ENCODE peak calls at places on chromosome 13, in four cellular contexts. One of them, this sample, is unnamed.

GRCh38 chr13:25171517-25172302 is at the start of gene AMER2:
- DNase-seq in GM12878: no peak
- DNase-seq in A549: no peak
- DNase-seq in K562: no peak
- DNase-seq in this sample: no peak

GRCh38 chr13:101019126-101019525 is 344.5 kb upstream of the TMTC4 start:
- DNase-seq in K562: no peak
- DNase-seq in GM12878: no peak
- DNase-seq in A549: no peak
- DNase-seq in this sample: no peak

GRCh38 chr13:114328034-114328433 is 13.7 kb downstream of the CHAMP1 start:
- DNase-seq in A549: no peak
- DNase-seq in K562: no peak
- DNase-seq in GM12878: no peak
- DNase-seq in this sample: no peak

GRCh38 chr13:92590503-92590908 is 636.1 kb upstream of the GPC6 start:
- DNase-seq in K562: no peak
- DNase-seq in A549: no peak
- DNase-seq in GM12878: no peak
- DNase-seq in this sample: no peak

GRCh38 chr13:113562866-113563265 is 21.7 kb upstream of the TFDP1 start:
- DNase-seq in GM12878: no peak
- DNase-seq in A549: no peak
- DNase-seq in K562: no peak
- DNase-seq in this sample: no peak

GRCh38 chr13:79869326-79869725 is 388.4 kb downstream of the NDFIP2 start:
- DNase-seq in K562: no peak
- DNase-seq in A549: no peak
- DNase-seq in GM12878: no peak
- DNase-seq in this sample: no peak

GRCh38 chr13:39452834-39453233 is 150.2 kb downstream of the LHFPL6 start:
- DNase-seq in GM12878: no peak
- DNase-seq in K562: no peak
- DNase-seq in A549: no peak
- DNase-seq in this sample: no peak

GRCh38 chr13:75867718-75868117 is 231.6 kb downstream of the LMO7 start:
- DNase-seq in GM12878: no peak
- DNase-seq in A549: no peak
- DNase-seq in K562: no peak
- DNase-seq in this sample: no peak

GRCh38 chr13:24605923-24606372 is 74.3 kb upstream of the ATP12A start:
- DNase-seq in K562: no peak
- DNase-seq in A549: no peak
- DNase-seq in GM12878: no peak
- DNase-seq in this sample: peak; percentile 49

GRCh38 chr13:96346846-96347367 is 257.0 kb downstream of the HS6ST3 start:
- DNase-seq in A549: no peak
- DNase-seq in K562: no peak
- DNase-seq in GM12878: no peak
- DNase-seq in this sample: no peak

GRCh38 chr13:55963934-55964333 is 1176.8 kb upstream of the PRR20A start:
- DNase-seq in K562: no peak
- DNase-seq in GM12878: no peak
- DNase-seq in A549: no peak
- DNase-seq in this sample: no peak

DNA sequence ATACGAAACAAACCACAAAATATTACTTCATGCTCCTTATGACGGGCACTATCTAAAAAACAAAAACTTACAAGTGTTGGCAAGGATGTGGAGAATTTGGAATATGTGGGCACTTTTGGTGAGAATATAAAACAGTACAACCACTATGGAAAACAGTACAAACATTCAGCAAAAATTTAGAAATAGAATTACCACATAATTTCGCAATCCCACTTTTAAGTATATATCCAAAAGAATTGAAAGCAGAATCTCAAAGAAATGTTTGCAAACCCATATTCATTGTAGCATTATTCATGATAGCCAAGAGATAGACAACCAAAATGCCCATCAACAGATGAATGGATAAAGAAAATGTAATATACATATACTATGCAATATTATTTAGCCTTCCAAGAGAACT is 1173.7 kb upstream of the PRR20A start:
- DNase-seq in A549: no peak
- DNase-seq in K562: no peak
- DNase-seq in GM12878: no peak
- DNase-seq in this sample: no peak
- TF ChIP-seq MYC in A549: no peak
- TF ChIP-seq MYC in K562: no peak
- TF ChIP-seq MYC in GM12878: no peak
- TF ChIP-seq MYC in this sample: no peak

DNA sequence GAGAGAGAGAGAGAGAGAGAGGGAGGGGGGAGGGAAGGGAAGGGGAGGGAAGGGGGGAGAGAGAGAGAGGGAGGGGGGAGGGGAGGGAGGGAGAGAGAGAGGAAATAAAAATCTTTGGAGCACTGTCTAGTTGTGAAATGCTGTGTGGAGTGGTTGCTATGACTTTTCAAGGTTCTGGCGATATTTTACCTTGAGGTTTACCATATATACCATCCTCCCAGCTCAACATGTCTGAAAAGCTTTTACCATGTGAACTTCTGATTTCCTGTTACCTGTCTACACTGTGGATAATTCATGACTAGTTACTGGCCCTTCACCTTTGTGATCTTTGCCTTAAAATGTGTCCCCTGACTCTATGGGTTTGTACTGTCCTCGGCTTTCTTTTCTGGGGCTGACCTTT is 38.2 kb downstream of the SERP2 start:
- DNase-seq in GM12878: no peak
- DNase-seq in K562: no peak
- DNase-seq in A549: no peak
- DNase-seq in this sample: no peak
- TF ChIP-seq MYC in GM12878: no peak
- TF ChIP-seq MYC in K562: no peak
- TF ChIP-seq MYC in A549: no peak
- TF ChIP-seq MYC in this sample: no peak

GRCh38 chr13:104246955-104247354 is 1180.7 kb upstream of the SLC10A2 start:
- DNase-seq in GM12878: no peak
- DNase-seq in K562: no peak
- DNase-seq in A549: no peak
- DNase-seq in this sample: no peak
- TF ChIP-seq MYC in GM12878: no peak
- TF ChIP-seq MYC in K562: no peak
- TF ChIP-seq MYC in A549: no peak
- TF ChIP-seq MYC in this sample: no peak

DNA sequence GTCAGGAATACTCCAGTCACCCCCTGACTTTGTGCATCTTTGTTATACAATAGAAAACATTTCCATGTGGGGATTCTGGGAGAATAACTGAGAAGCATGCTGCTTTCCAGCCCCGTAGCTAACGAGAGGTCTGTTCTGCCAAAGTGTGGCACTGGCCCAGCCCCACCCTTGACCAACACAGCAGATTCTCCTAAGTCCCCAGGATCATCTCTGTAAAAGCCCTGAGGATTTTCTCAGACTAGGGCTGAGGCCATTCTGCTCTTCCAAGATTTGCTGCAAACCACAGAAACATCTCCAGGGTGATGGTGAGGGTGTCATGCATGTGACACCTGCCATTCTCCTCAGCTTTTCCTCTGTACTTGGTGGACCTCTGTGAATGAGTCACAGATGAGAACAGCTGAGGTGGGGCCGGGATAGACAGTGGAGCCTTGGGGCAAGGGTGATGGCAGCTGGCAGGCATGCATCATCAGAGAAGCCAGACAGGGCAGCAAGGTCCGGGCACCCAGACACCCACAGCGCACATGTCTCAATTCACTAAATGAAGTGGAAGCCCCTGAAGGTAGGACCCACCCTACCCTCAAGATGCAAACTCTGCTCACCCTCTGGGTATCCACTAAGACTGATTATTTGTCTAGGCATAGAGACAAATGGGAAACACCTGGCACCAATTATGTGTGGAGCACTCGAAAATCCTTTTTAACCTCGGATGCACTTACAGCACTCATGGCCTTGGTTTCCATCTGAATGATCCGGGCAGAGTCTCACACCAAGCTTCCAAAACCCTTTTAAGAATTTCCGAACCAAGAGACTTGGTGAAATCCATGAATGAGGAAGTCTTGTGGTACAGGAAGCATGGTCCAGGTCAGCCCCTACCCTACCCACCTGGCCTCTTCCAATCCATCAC is 20.1 kb upstream of the DOCK9 start:
- DNase-seq in A549: peak; percentile 4
- DNase-seq in K562: no peak
- DNase-seq in GM12878: no peak
- DNase-seq in this sample: no peak
- TF ChIP-seq MYC in A549: no peak
- TF ChIP-seq MYC in K562: no peak
- TF ChIP-seq MYC in GM12878: no peak
- TF ChIP-seq MYC in this sample: no peak

DNA sequence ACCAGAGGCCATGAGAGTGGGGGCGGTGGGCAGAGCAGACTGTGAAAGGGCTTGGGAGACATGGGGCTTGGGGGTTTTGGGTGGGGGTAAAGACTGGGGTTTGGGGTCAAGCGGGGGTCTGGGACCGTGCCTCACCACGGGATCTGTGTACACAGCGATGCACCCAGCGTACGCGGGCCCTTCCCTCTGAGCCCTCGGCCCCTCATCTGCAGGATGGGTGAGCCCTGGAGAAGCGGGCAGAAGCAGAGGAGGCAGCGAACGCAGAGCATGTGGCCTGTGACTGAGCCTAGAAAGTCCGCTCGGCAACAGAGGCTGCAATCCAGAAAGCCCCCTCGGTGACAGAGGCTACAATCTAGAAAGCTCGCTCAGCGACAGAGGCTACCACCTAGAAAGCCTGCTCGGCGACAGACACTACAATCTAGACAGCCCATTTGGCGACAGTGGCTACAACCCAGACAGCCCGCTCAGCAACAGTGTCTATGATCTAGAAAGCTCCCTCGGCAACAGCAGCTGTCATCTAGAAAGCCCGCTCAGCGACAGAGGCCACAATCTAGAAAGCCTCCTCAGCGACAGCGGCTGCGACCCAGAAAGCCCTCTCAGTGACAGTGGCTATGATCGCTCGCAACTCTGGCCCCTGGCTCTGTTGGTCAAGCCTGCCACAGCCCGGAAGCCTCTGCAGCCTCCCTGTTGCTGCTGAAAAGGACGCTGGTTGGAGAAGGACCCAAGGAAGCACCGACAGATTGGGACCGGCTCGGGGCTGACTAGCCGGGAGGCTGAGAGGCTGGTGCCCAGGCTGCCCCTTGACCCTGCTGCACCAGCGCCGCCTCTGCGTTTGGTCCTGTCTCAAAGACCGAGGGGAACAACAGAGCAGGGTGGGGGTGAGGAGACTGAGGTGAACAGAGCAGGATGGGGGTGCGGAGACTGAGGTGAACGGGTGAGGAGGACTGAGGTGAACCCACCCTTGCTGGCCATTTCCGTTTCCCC is 68.6 kb downstream of the SPACA7 start:
- DNase-seq in A549: no peak
- DNase-seq in GM12878: no peak
- DNase-seq in K562: no peak
- DNase-seq in this sample: no peak
- TF ChIP-seq MYC in A549: no peak
- TF ChIP-seq MYC in GM12878: no peak
- TF ChIP-seq MYC in K562: no peak
- TF ChIP-seq MYC in this sample: no peak